ENCODE peak calls at places on chromosomes 13 and 19, in six cellular contexts. S, L, E, X, K and G are unnamed samples.
A peak's percentile ranks its signal among the peaks of the same experiment; 100 is the strongest.

GRCh38 chr13:50651916-50652315 is 191.6 kb downstream of the DLEU7 start:
- DNase-seq in S (no peak), X (no peak), E (no peak), K (no peak), L (no peak), G (no peak)

GRCh38 chr13:100100115-100100879 is 11.4 kb downstream of the PCCA start:
- DNase-seq in E (peak; percentile 51), S (no peak), K (no peak), X (peak; percentile 75), L (no peak), G (no peak)

GRCh38 chr13:110293649-110294048 is 13.3 kb downstream of the COL4A1 start:
- DNase-seq in X (peak; percentile 52), E (no peak), L (no peak), S (no peak), K (no peak), G (no peak)

GRCh38 chr19:57334191-57334590 is 13.9 kb downstream of the ZNF543 start:
- DNase-seq in E (no peak), L (no peak), K (no peak), S (no peak), X (no peak), G (no peak)

GRCh38 chr19:33064778-33065550 is at the start of gene RHPN2:
- DNase-seq in S (peak; percentile 69), X (no peak), E (peak; percentile 33), K (peak; percentile 85), L (no peak), G (no peak)

GRCh38 chr13:45527699-45528462 is 63.1 kb downstream of the COG3 start:
- DNase-seq in E (no peak), L (no peak), K (no peak), S (no peak), X (no peak), G (no peak)

GRCh38 chr19:19372656-19373416 is 32.6 kb upstream of the GATAD2A start:
- DNase-seq in E (peak; percentile 80), L (peak; percentile 58), X (peak; percentile 74), S (no peak), K (no peak), G (no peak)

GRCh38 chr13:45166858-45167257 is 34.0 kb downstream of the KCTD4 start:
- DNase-seq in X (no peak), K (no peak), L (no peak), E (no peak), S (no peak), G (no peak)

GRCh38 chr13:111005364-111005763 is 90.5 kb upstream of the ANKRD10 start:
- DNase-seq in X (no peak), S (no peak), E (no peak), K (no peak), L (no peak), G (no peak)

GRCh38 chr19:45045671-45046353 is 7.0 kb downstream of the CLASRP start:
- DNase-seq in K (peak; percentile 2), S (no peak), X (no peak), L (no peak), E (no peak), G (no peak)

GRCh38 chr13:36841411-36841810 is 22.4 kb downstream of the RFXAP start:
- DNase-seq in L (no peak), E (no peak), K (no peak), S (no peak), X (no peak), G (no peak)

GRCh38 chr13:65855276-65855675 is 1374.9 kb downstream of the PCDH9 start:
- DNase-seq in E (no peak), K (no peak), L (no peak), S (no peak), X (no peak), G (no peak)

GRCh38 chr13:49594576-49594975 is 9.2 kb upstream of the RCBTB1 start:
- DNase-seq in X (no peak), S (no peak), K (no peak), L (no peak), E (no peak), G (no peak)

GRCh38 chr13:23350009-23350408 is 83.5 kb downstream of the SACS start:
- DNase-seq in L (no peak), K (no peak), E (no peak), S (no peak), X (no peak), G (no peak)

GRCh38 chr13:44380404-44381165 is 7.0 kb downstream of the SERP2 start:
- DNase-seq in L (no peak), S (no peak), E (no peak), K (no peak), X (no peak), G (no peak)

GRCh38 chr13:109602356-109602755 is 184.0 kb downstream of the IRS2 start:
- DNase-seq in K (no peak), E (no peak), S (no peak), L (no peak), X (no peak), G (no peak)

GRCh38 chr19:5690125-5690954 is at the start of gene RPL36:
- DNase-seq in K (peak; percentile 98), X (peak; percentile 99), L (peak; percentile 97), S (peak; percentile 97), E (peak; percentile 97), G (peak; percentile 95)

GRCh38 chr13:99983401-99984133 is 2.0 kb downstream of the ZIC2 start:
- DNase-seq in E (no peak), L (no peak), K (peak; percentile 16), X (no peak), S (no peak), G (no peak)

GRCh38 chr19:2724148-2724557 is 3.0 kb upstream of the DIRAS1 start:
- DNase-seq in L (no peak), K (no peak), X (no peak), E (no peak), S (no peak), G (no peak)

GRCh38 chr19:2723345-2723715 is 2.2 kb upstream of the DIRAS1 start:
- DNase-seq in K (no peak), L (no peak), E (no peak), S (no peak), X (no peak), G (no peak)

GRCh38 chr19:2723747-2724146 is 2.6 kb upstream of the DIRAS1 start:
- DNase-seq in E (no peak), X (no peak), K (no peak), L (no peak), S (no peak), G (no peak)

GRCh38 chr19:2721570-2722540 is 683 bp upstream of the DIRAS1 start:
- DNase-seq in X (no peak), K (no peak), L (no peak), E (no peak), S (no peak), G (no peak)

DNA sequence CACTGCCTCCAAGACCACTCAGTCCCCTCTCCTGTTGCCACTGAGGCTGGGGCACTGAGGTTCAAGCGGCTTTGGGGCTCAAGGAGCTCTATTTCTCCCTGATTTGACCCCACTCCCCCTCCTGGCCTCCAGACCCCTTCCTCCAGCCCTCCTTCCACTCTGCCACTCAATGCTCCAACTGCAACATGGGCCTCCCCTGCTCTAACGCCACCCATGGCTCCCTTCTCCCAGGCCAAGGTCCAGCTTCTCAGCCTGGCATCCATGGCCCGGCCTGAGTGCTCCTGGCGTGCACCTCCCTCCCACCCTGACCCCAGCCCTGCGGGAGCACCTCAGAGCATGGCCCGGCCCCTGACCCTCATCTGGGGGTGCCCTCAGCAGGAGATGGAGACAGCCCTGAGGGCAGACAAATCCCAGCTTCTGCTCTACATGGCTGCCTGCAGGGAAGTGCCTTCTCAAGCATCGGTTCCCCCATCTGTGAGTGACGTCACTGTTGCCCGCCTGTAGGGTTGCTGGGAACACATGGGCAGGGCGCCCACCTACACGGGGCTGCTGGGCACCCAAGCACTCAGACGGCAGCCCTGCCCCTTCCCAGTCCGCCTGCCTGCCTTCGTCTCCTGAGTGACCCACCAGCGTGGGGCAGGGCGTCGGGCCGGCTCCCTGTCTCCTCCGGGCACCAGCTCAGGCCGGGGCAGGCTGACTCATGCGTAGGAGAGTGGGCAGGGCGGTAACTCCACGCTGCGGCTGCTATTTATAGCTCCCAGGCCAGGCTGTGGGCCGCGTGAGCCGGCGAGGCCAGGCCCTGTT is 1.6 kb upstream of the DIRAS1 start:
- DNase-seq in L (no peak), E (peak; percentile 66), X (peak; percentile 94), S (no peak), K (peak; percentile 34), G (no peak)
- H3K27me3 ChIP-seq in L (peaks cover 5% of the 10 kb centered on the region), E (peaks cover 14% of the 10 kb centered on the region), X (peaks cover 5% of the 10 kb centered on the region), S (peaks cover 2% of the 10 kb centered on the region), K (peaks cover 21% of the 10 kb centered on the region), G (no peaks in the 10 kb centered on the region)

DNA sequence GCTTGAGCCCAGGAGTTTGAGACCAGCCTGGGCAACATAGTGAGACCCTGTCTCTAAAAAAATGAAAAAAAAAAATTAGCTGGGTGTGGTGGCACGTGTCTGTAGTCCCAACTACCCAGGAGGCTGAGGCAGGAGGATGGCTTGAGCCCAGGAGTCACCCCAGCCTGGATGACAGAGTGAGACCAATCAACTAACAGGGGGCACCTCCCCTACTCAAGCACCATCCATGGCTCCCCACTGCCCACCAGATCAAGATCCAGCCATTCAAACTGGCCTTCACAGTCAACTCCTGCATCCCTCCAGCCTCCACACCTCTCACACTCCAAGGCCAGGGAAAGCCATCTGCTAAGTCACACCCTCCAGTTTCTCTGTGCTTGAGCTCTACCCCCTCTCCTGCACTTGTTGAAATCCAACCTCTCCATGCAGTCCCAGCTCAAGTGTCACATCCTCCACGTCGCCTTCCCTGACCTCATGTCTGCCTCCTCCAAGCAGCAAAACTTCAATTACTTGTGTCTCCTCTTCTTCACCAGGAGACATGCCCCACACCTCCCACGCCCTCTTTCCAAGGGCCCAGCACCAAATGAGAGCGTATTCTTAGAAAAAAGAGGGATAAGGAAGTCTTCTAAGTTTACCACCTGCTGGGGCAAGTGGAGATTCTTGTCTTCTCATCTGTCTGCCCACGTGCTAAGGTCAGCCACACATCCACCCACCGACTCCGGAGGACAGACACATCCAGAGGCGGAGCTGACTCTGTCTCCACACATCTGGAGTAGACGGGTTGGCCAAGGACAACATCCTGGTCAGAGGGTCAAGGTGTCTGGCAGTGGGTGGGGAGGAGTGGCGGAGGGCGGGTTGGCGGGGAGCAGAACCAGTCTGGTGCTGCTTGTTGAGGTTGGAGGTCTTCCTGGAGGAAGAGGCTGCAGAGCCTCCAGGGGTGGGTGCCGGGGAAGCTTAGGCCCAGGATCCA is 974 bp upstream of the CYP4F22 start:
- DNase-seq in K (no peak), E (no peak), X (no peak), L (no peak), S (no peak), G (no peak)
- H3K27me3 ChIP-seq in K (no peaks in the 10 kb centered on the region), E (peaks cover 47% of the 10 kb centered on the region), X (peaks cover 33% of the 10 kb centered on the region), L (peaks cover 5% of the 10 kb centered on the region), S (no peaks in the 10 kb centered on the region), G (no peaks in the 10 kb centered on the region)

GRCh38 chr19:13487985-13488384 is 18.3 kb downstream of the CACNA1A start:
- DNase-seq in E (no peak), L (no peak), S (no peak), X (no peak), K (no peak), G (no peak)
- H3K27me3 ChIP-seq in E (peaks cover 7% of the 10 kb centered on the region), L (no peaks in the 10 kb centered on the region), S (no peaks in the 10 kb centered on the region), X (no peaks in the 10 kb centered on the region), K (no peaks in the 10 kb centered on the region), G (no peaks in the 10 kb centered on the region)

DNA sequence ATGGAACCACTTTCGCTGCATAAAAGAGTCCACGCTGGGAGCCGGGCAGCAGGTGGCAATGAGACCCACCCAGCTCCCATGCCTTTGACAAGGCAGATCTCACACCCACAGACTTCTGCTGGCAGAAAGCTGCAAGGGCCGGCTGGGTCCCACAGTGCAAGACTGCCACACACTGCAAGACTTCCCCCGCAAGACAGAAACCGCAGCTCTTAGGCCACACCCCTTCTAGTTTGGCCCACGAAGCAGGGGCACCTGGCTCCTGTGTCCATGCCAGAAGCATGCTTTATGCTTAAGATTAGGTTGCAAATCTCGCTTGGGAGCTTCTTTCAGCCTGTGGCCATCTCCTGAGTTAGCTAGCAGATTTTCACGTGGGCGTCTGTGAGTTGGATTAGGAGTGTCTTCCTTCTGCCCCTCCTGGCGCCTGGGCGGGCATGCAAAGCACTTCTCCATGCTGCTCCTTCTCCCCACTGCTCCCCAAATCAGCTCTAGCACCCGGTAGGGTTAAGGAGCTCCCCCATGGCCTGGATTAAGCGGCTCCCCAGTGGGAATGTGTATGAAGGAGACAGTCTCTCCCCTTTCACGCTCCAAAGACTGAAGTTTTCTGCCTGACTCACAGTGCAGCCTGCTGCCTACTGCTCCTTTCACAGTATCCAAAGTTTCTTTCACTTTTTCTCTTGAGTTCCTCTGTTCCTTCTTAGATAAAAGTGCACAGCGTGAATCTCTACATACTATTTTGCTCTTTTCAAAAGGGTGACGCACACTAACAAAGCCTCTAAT is 17.7 kb downstream of the GPC6 start:
- DNase-seq in K (peak; percentile 11), E (no peak), S (no peak), X (no peak), L (no peak), G (no peak)
- H3K27me3 ChIP-seq in K (no peaks in the 10 kb centered on the region), E (no peaks in the 10 kb centered on the region), S (no peaks in the 10 kb centered on the region), X (no peaks in the 10 kb centered on the region), L (no peaks in the 10 kb centered on the region), G (no peaks in the 10 kb centered on the region)